ENCODE peak calls at places on chromosomes 6 and 20, in nine cellular contexts. One of them, this sample, is unnamed.

GRCh38 chr6:112503210-112503609 is 156.1 kb downstream of the RFPL4B start:
- DNase-seq in ascending aorta: no peak
- DNase-seq in ovary: no peak
- DNase-seq in tibial artery: no peak
- DNase-seq in IMR-90: no peak
- DNase-seq in pancreas: no peak
- DNase-seq in left lung: no peak
- DNase-seq in thoracic aorta: no peak
- DNase-seq in left ventricle myocardium inferior: no peak
- DNase-seq in this sample: no peak

GRCh38 chr6:81614292-81614691 is 138.2 kb downstream of the TENT5A start:
- DNase-seq in ascending aorta: no peak
- DNase-seq in ovary: no peak
- DNase-seq in tibial artery: no peak
- DNase-seq in IMR-90: peak; percentile 85
- DNase-seq in pancreas: no peak
- DNase-seq in left lung: no peak
- DNase-seq in thoracic aorta: no peak
- DNase-seq in left ventricle myocardium inferior: no peak
- DNase-seq in this sample: no peak

GRCh38 chr6:142474446-142475289 is 172.9 kb downstream of the ADGRG6 start:
- DNase-seq in ascending aorta: no peak
- DNase-seq in ovary: no peak
- DNase-seq in tibial artery: no peak
- DNase-seq in IMR-90: peak; percentile 76
- DNase-seq in pancreas: peak; percentile 15
- DNase-seq in left lung: no peak
- DNase-seq in thoracic aorta: no peak
- DNase-seq in left ventricle myocardium inferior: no peak
- DNase-seq in this sample: no peak

GRCh38 chr6:147035891-147036290 is 168.3 kb upstream of the STXBP5 start:
- DNase-seq in ascending aorta: no peak
- DNase-seq in ovary: no peak
- DNase-seq in tibial artery: no peak
- DNase-seq in IMR-90: peak; percentile 6
- DNase-seq in pancreas: no peak
- DNase-seq in left lung: no peak
- DNase-seq in thoracic aorta: no peak
- DNase-seq in left ventricle myocardium inferior: no peak
- DNase-seq in this sample: no peak

GRCh38 chr20:54843891-54844290 is 368.5 kb downstream of the DOK5 start:
- DNase-seq in ascending aorta: no peak
- DNase-seq in ovary: no peak
- DNase-seq in tibial artery: no peak
- DNase-seq in IMR-90: no peak
- DNase-seq in pancreas: no peak
- DNase-seq in left lung: no peak
- DNase-seq in thoracic aorta: no peak
- DNase-seq in left ventricle myocardium inferior: no peak
- DNase-seq in this sample: no peak

GRCh38 chr20:57659131-57659788 is 39.0 kb upstream of the ZBP1 start:
- DNase-seq in ascending aorta: no peak
- DNase-seq in ovary: peak; percentile 16
- DNase-seq in tibial artery: no peak
- DNase-seq in IMR-90: no peak
- DNase-seq in pancreas: peak; percentile 3
- DNase-seq in left lung: peak; percentile 53
- DNase-seq in thoracic aorta: peak; percentile 3
- DNase-seq in left ventricle myocardium inferior: peak; percentile 5
- DNase-seq in this sample: peak; percentile 50

GRCh38 chr6:80003841-80004198 is 629 bp upstream of the TTK start:
- DNase-seq in ascending aorta: no peak
- DNase-seq in ovary: no peak
- DNase-seq in tibial artery: peak; percentile 21
- DNase-seq in IMR-90: no peak
- DNase-seq in pancreas: no peak
- DNase-seq in left lung: no peak
- DNase-seq in thoracic aorta: no peak
- DNase-seq in left ventricle myocardium inferior: no peak
- DNase-seq in this sample: no peak

GRCh38 chr20:60074276-60074675 is 116.1 kb downstream of the CDH26 start:
- DNase-seq in ascending aorta: no peak
- DNase-seq in ovary: no peak
- DNase-seq in tibial artery: no peak
- DNase-seq in IMR-90: no peak
- DNase-seq in pancreas: no peak
- DNase-seq in left lung: no peak
- DNase-seq in thoracic aorta: no peak
- DNase-seq in left ventricle myocardium inferior: no peak
- DNase-seq in this sample: no peak

GRCh38 chr6:33616913-33617312 is 4.2 kb upstream of the ITPR3 start:
- DNase-seq in ascending aorta: no peak
- DNase-seq in ovary: no peak
- DNase-seq in tibial artery: no peak
- DNase-seq in IMR-90: no peak
- DNase-seq in pancreas: no peak
- DNase-seq in left lung: no peak
- DNase-seq in thoracic aorta: no peak
- DNase-seq in left ventricle myocardium inferior: no peak
- DNase-seq in this sample: no peak

GRCh38 chr6:33621396-33622388 is 570 bp downstream of the ITPR3 start:
- DNase-seq in ascending aorta: no peak
- DNase-seq in ovary: peak; percentile 43
- DNase-seq in tibial artery: no peak
- DNase-seq in IMR-90: no peak
- DNase-seq in pancreas: peak; percentile 52
- DNase-seq in left lung: peak; percentile 86
- DNase-seq in thoracic aorta: no peak
- DNase-seq in left ventricle myocardium inferior: peak; percentile 58
- DNase-seq in this sample: no peak

GRCh38 chr6:33620158-33620583 is 951 bp upstream of the ITPR3 start:
- DNase-seq in ascending aorta: no peak
- DNase-seq in ovary: no peak
- DNase-seq in tibial artery: no peak
- DNase-seq in IMR-90: no peak
- DNase-seq in pancreas: peak; percentile 52
- DNase-seq in left lung: peak; percentile 86
- DNase-seq in thoracic aorta: no peak
- DNase-seq in left ventricle myocardium inferior: no peak
- DNase-seq in this sample: no peak

GRCh38 chr6:33620584-33621395 is at the start of gene ITPR3:
- DNase-seq in ascending aorta: no peak
- DNase-seq in ovary: peak; percentile 44
- DNase-seq in tibial artery: peak; percentile 43
- DNase-seq in IMR-90: peak; percentile 27
- DNase-seq in pancreas: peak; percentile 64
- DNase-seq in left lung: peak; percentile 86
- DNase-seq in thoracic aorta: no peak
- DNase-seq in left ventricle myocardium inferior: peak; percentile 46
- DNase-seq in this sample: no peak

GRCh38 chr6:33619166-33619565 is 2.0 kb upstream of the ITPR3 start:
- DNase-seq in ascending aorta: no peak
- DNase-seq in ovary: no peak
- DNase-seq in tibial artery: no peak
- DNase-seq in IMR-90: no peak
- DNase-seq in pancreas: no peak
- DNase-seq in left lung: no peak
- DNase-seq in thoracic aorta: no peak
- DNase-seq in left ventricle myocardium inferior: no peak
- DNase-seq in this sample: no peak
- H3K4me1 ChIP-seq in ascending aorta: peaks cover 4% of the 10 kb centered on the region
- H3K4me1 ChIP-seq in ovary: no peaks in the 10 kb centered on the region
- H3K4me1 ChIP-seq in tibial artery: no peaks in the 10 kb centered on the region
- H3K4me1 ChIP-seq in IMR-90: peaks cover 4% of the 10 kb centered on the region
- H3K4me1 ChIP-seq in pancreas: no peaks in the 10 kb centered on the region
- H3K4me1 ChIP-seq in left lung: peaks cover 7% of the 10 kb centered on the region
- H3K4me1 ChIP-seq in thoracic aorta: peaks cover 20% of the 10 kb centered on the region
- H3K4me1 ChIP-seq in left ventricle myocardium inferior: peaks cover 54% of the 10 kb centered on the region
- H3K4me1 ChIP-seq in this sample: no peaks in the 10 kb centered on the region

DNA sequence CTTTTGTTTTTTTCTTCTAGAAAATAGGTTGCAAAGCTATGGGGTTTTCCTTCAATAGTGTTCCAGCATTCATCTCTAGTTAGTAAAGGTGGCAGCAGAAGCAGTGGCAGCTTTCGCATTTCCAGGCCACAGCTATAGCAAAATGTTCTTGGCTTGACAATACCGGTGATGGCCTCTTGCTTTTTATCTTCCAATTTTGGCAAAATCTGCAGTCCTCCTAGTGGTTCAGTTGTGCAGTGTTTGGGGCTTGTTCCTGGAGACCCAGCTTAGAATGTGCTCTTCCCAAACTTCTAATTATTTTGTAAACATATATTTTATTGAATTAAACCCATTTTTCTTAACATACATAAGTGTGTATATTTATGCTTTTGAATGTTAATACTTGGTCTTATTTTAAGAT is 370.6 kb upstream of the MAN1A1 start:
- DNase-seq in ascending aorta: no peak
- DNase-seq in ovary: no peak
- DNase-seq in tibial artery: no peak
- DNase-seq in IMR-90: peak; percentile 1
- DNase-seq in pancreas: no peak
- DNase-seq in left lung: no peak
- DNase-seq in thoracic aorta: no peak
- DNase-seq in left ventricle myocardium inferior: no peak
- DNase-seq in this sample: no peak
- TF ChIP-seq CTCF in ascending aorta: no peak
- TF ChIP-seq CTCF in ovary: no peak
- TF ChIP-seq CTCF in tibial artery: no peak
- TF ChIP-seq CTCF in IMR-90: no peak
- TF ChIP-seq CTCF in pancreas: no peak
- TF ChIP-seq CTCF in left lung: no peak
- TF ChIP-seq CTCF in thoracic aorta: no peak
- TF ChIP-seq CTCF in left ventricle myocardium inferior: no peak
- TF ChIP-seq CTCF in this sample: no peak

GRCh38 chr20:10312111-10312510 is 93.5 kb downstream of the SNAP25 start:
- DNase-seq in ascending aorta: no peak
- DNase-seq in ovary: no peak
- DNase-seq in tibial artery: no peak
- DNase-seq in IMR-90: peak; percentile 42
- DNase-seq in pancreas: no peak
- DNase-seq in left lung: no peak
- DNase-seq in thoracic aorta: no peak
- DNase-seq in left ventricle myocardium inferior: no peak
- DNase-seq in this sample: no peak

GRCh38 chr20:10314198-10314597 is 95.6 kb downstream of the SNAP25 start:
- DNase-seq in ascending aorta: no peak
- DNase-seq in ovary: no peak
- DNase-seq in tibial artery: no peak
- DNase-seq in IMR-90: peak; percentile 79
- DNase-seq in pancreas: no peak
- DNase-seq in left lung: no peak
- DNase-seq in thoracic aorta: no peak
- DNase-seq in left ventricle myocardium inferior: no peak
- DNase-seq in this sample: no peak

GRCh38 chr20:10313701-10314100 is 95.1 kb downstream of the SNAP25 start:
- DNase-seq in ascending aorta: no peak
- DNase-seq in ovary: no peak
- DNase-seq in tibial artery: no peak
- DNase-seq in IMR-90: peak; percentile 20
- DNase-seq in pancreas: no peak
- DNase-seq in left lung: no peak
- DNase-seq in thoracic aorta: no peak
- DNase-seq in left ventricle myocardium inferior: no peak
- DNase-seq in this sample: no peak

GRCh38 chr20:10315138-10315537 is 96.5 kb downstream of the SNAP25 start:
- DNase-seq in ascending aorta: no peak
- DNase-seq in ovary: no peak
- DNase-seq in tibial artery: no peak
- DNase-seq in IMR-90: no peak
- DNase-seq in pancreas: no peak
- DNase-seq in left lung: no peak
- DNase-seq in thoracic aorta: no peak
- DNase-seq in left ventricle myocardium inferior: no peak
- DNase-seq in this sample: no peak

GRCh38 chr20:10313215-10313614 is 94.6 kb downstream of the SNAP25 start:
- DNase-seq in ascending aorta: no peak
- DNase-seq in ovary: no peak
- DNase-seq in tibial artery: peak; percentile 44
- DNase-seq in IMR-90: no peak
- DNase-seq in pancreas: no peak
- DNase-seq in left lung: no peak
- DNase-seq in thoracic aorta: no peak
- DNase-seq in left ventricle myocardium inferior: no peak
- DNase-seq in this sample: no peak
- H3K4me1 ChIP-seq in ascending aorta: peaks cover 28% of the 10 kb centered on the region
- H3K4me1 ChIP-seq in ovary: peaks cover 10% of the 10 kb centered on the region
- H3K4me1 ChIP-seq in tibial artery: no peaks in the 10 kb centered on the region
- H3K4me1 ChIP-seq in IMR-90: peaks cover 27% of the 10 kb centered on the region
- H3K4me1 ChIP-seq in pancreas: no peaks in the 10 kb centered on the region
- H3K4me1 ChIP-seq in left lung: no peaks in the 10 kb centered on the region
- H3K4me1 ChIP-seq in thoracic aorta: peaks cover 36% of the 10 kb centered on the region
- H3K4me1 ChIP-seq in left ventricle myocardium inferior: peaks cover 14% of the 10 kb centered on the region
- H3K4me1 ChIP-seq in this sample: peaks cover 3% of the 10 kb centered on the region

GRCh38 chr20:44787299-44787698 is 23.0 kb downstream of the RIMS4 start:
- DNase-seq in ascending aorta: no peak
- DNase-seq in ovary: no peak
- DNase-seq in tibial artery: no peak
- DNase-seq in IMR-90: no peak
- DNase-seq in pancreas: no peak
- DNase-seq in left lung: peak; percentile 43
- DNase-seq in thoracic aorta: no peak
- DNase-seq in left ventricle myocardium inferior: no peak
- DNase-seq in this sample: no peak

GRCh38 chr20:44788706-44789456 is 21.5 kb downstream of the RIMS4 start:
- DNase-seq in ascending aorta: no peak
- DNase-seq in ovary: no peak
- DNase-seq in tibial artery: no peak
- DNase-seq in IMR-90: no peak
- DNase-seq in pancreas: no peak
- DNase-seq in left lung: no peak
- DNase-seq in thoracic aorta: no peak
- DNase-seq in left ventricle myocardium inferior: no peak
- DNase-seq in this sample: no peak

GRCh38 chr20:44784688-44785087 is 25.7 kb downstream of the RIMS4 start:
- DNase-seq in ascending aorta: no peak
- DNase-seq in ovary: no peak
- DNase-seq in tibial artery: no peak
- DNase-seq in IMR-90: no peak
- DNase-seq in pancreas: no peak
- DNase-seq in left lung: no peak
- DNase-seq in thoracic aorta: no peak
- DNase-seq in left ventricle myocardium inferior: no peak
- DNase-seq in this sample: no peak

GRCh38 chr20:44781791-44782190 is 28.6 kb downstream of the RIMS4 start:
- DNase-seq in ascending aorta: no peak
- DNase-seq in ovary: no peak
- DNase-seq in tibial artery: no peak
- DNase-seq in IMR-90: no peak
- DNase-seq in pancreas: no peak
- DNase-seq in left lung: no peak
- DNase-seq in thoracic aorta: no peak
- DNase-seq in left ventricle myocardium inferior: no peak
- DNase-seq in this sample: no peak

DNA sequence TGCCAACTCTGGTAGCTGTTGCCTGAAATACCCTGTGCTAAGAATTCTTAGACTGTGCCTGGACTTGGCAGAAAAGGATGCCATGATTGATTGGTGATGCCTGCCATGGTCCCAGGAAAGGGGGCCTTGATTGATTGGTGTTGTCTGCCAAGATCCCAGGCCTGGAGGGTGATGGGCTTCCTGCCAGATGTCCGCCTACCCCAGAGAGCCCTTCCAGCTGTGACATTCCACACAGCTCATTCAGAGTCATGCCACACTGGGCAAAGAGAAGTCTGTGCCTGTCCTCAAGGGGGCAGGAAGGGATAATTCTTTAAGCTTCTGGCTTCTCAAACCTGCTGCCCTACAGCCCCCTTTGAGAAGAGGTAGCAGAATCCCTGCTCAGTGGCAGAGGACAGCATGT is 24.6 kb downstream of the RIMS4 start:
- DNase-seq in ascending aorta: no peak
- DNase-seq in ovary: no peak
- DNase-seq in tibial artery: no peak
- DNase-seq in IMR-90: no peak
- DNase-seq in pancreas: no peak
- DNase-seq in left lung: no peak
- DNase-seq in thoracic aorta: no peak
- DNase-seq in left ventricle myocardium inferior: no peak
- DNase-seq in this sample: no peak
- TF ChIP-seq CTCF in ascending aorta: no peak
- TF ChIP-seq CTCF in ovary: no peak
- TF ChIP-seq CTCF in tibial artery: peak; percentile 17
- TF ChIP-seq CTCF in IMR-90: no peak
- TF ChIP-seq CTCF in pancreas: no peak
- TF ChIP-seq CTCF in left lung: no peak
- TF ChIP-seq CTCF in thoracic aorta: peak; percentile 36
- TF ChIP-seq CTCF in left ventricle myocardium inferior: no peak
- TF ChIP-seq CTCF in this sample: no peak